ENCODE peak calls at places on chromosome X, in seven cellular contexts. D, A, X, S, V, Q and G are unnamed samples.

GRCh38 chrX:104166735-104167436 is 633 bp downstream of the FAM199X start:
- DNase-seq in X (no peak), Q (no peak), S (no peak), V (peak; percentile 7), A (no peak), D (no peak), G (no peak)

GRCh38 chrX:32191316-32191715 is 1020.0 kb downstream of the DMD start:
- DNase-seq in X (no peak), D (no peak), Q (no peak), S (no peak), V (no peak), A (no peak), G (no peak)

GRCh38 chrX:71128915-71129765 is 10.7 kb downstream of the MED12 start:
- DNase-seq in X (peak; percentile 61), Q (peak; percentile 60), A (peak; percentile 78), V (peak; percentile 68), D (peak; percentile 62), S (peak; percentile 83), G (peak; percentile 71)

GRCh38 chrX:25020391-25021131 is 4.8 kb upstream of the ARX start:
- DNase-seq in Q (no peak), D (no peak), X (no peak), A (peak; percentile 42), S (no peak), V (no peak), G (peak; percentile 83)

GRCh38 chrX:2572740-2573139 is 72.0 kb upstream of the DHRSX start:
- DNase-seq in D (no peak), S (no peak), X (no peak), A (no peak), Q (no peak), V (no peak), G (no peak)

GRCh38 chrX:39845289-39845688 is 252.5 kb downstream of the BCOR start:
- DNase-seq in X (no peak), A (peak; percentile 68), D (no peak), Q (no peak), S (no peak), V (no peak), G (no peak)

GRCh38 chrX:103864886-103865534 is 33.0 kb upstream of the RAB9B start:
- DNase-seq in V (no peak), D (no peak), A (no peak), Q (no peak), S (no peak), X (no peak), G (no peak)

GRCh38 chrX:14027511-14028019 is 2.1 kb downstream of the GEMIN8 start:
- DNase-seq in X (no peak), V (no peak), Q (no peak), A (peak; percentile 29), S (no peak), D (no peak), G (no peak)

GRCh38 chrX:154484255-154485149 is 1.9 kb downstream of the UBL4A start:
- DNase-seq in S (no peak), D (no peak), V (no peak), A (peak; percentile 37), X (no peak), Q (no peak), G (no peak)

GRCh38 chrX:19852014-19853005 is 35.1 kb downstream of the SH3KBP1 start:
- DNase-seq in A (peak; percentile 16), S (no peak), X (peak; percentile 55), Q (no peak), D (no peak), V (no peak), G (no peak)

GRCh38 chrX:153499258-153499657 is 4.5 kb downstream of the BGN start:
- DNase-seq in S (no peak), V (no peak), D (no peak), X (no peak), Q (no peak), A (no peak), G (no peak)

GRCh38 chrX:41922694-41923171 is 621 bp downstream of the CASK start:
- DNase-seq in V (no peak), Q (peak; percentile 47), A (peak; percentile 1), D (no peak), X (peak; percentile 28), S (no peak), G (no peak)

GRCh38 chrX:41921492-41922124 is 1.7 kb downstream of the CASK start:
- DNase-seq in D (no peak), X (no peak), S (no peak), Q (no peak), V (peak; percentile 4), A (peak; percentile 52), G (no peak)

GRCh38 chrX:41923925-41924693 is 755 bp upstream of the CASK start:
- DNase-seq in S (peak; percentile 49), X (peak; percentile 30), V (peak; percentile 4), D (no peak), Q (peak; percentile 32), A (peak; percentile 3), G (no peak)

GRCh38 chrX:41922125-41922521 is 1.2 kb downstream of the CASK start:
- DNase-seq in A (peak; percentile 4), D (no peak), V (peak; percentile 4), S (no peak), X (no peak), Q (no peak), G (no peak)

GRCh38 chrX:41923257-41923924 is at the start of gene CASK:
- DNase-seq in D (peak; percentile 87), Q (peak; percentile 88), X (peak; percentile 94), A (peak; percentile 78), S (peak; percentile 94), V (peak; percentile 84), G (peak; percentile 93)
- TF ChIP-seq POLR2A in D (no peak), Q (peak; percentile 44), X (peak; percentile 76), A (no peak), S (no peak), V (peak; percentile 86), G (no peak)

GRCh38 chrX:74614193-74614909 is at the start of gene RLIM:
- DNase-seq in A (peak; percentile 97), S (peak; percentile 92), D (peak; percentile 91), V (peak; percentile 85), X (peak; percentile 96), Q (peak; percentile 88), G (peak; percentile 94)
- TF ChIP-seq POLR2A in A (peak; percentile 76), S (no peak), D (peak; percentile 63), V (peak; percentile 85), X (peak; percentile 49), Q (peak; percentile 55), G (peak; percentile 87)

GRCh38 chrX:47233333-47234113 is 714 bp downstream of the USP11 start:
- DNase-seq in V (peak; percentile 89), D (peak; percentile 93), S (peak; percentile 93), X (peak; percentile 95), Q (peak; percentile 97), A (peak; percentile 96), G (peak; percentile 95)
- TF ChIP-seq POLR2A in V (peak; percentile 83), D (peak; percentile 19), S (no peak), X (peak; percentile 43), Q (no peak), A (no peak), G (peak; percentile 40)

GRCh38 chrX:68429216-68429615 is 4.1 kb downstream of the OPHN1 start:
- DNase-seq in X (no peak), A (no peak), S (no peak), D (no peak), V (no peak), Q (no peak), G (no peak)

GRCh38 chrX:68431836-68432235 is 1.5 kb downstream of the OPHN1 start:
- DNase-seq in A (no peak), S (no peak), X (no peak), V (no peak), Q (no peak), D (no peak), G (no peak)

GRCh38 chrX:68433981-68434299 is 645 bp upstream of the OPHN1 start:
- DNase-seq in A (no peak), X (no peak), S (no peak), D (no peak), Q (no peak), V (no peak), G (no peak)

GRCh38 chrX:68432648-68433047 is 647 bp downstream of the OPHN1 start:
- DNase-seq in X (no peak), D (no peak), S (no peak), V (no peak), Q (no peak), A (no peak), G (no peak)

DNA sequence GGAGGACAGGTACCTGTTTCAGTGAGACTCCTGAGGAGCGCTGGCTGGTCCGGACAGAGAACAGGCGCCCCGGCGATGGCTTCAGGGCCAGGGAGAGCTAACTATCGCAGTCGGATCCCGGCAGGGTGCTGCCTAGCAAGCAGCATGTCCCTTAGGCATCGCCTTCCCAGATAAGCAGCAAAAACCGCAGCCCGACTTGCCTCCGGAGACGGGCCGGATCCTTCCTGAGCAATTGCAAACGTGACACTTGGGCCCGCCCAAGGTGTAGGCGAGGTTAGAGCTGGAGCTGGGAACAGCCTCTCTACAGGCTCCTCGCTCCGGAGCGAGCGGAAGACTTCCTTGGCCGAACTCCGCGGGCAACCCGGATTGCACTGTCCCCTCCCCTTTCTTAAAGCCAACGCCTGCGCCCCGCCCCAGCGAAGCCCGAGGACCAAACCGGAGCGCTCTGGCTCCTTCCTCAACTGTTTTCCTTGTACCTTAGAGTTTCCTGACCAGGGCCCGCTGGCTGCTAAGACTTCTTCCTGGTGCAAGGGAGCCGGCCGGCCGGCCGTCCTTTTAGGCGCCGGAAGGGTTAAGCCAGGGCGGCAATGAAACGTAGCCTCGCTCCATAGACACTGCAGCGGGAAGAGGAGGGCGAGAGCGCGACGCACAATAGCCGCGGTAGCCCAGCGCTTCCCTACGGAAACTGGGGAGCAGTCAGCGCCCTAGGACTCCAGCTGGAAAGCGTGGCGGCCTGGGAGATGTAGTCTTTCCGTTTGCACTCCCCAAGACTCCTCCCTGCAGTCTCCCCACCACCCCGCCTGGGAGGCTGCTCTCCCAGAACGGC is at the start of gene OPHN1:
- DNase-seq in S (peak; percentile 82), D (peak; percentile 68), X (peak; percentile 81), Q (no peak), A (no peak), V (peak; percentile 59), G (peak; percentile 89)
- TF ChIP-seq POLR2A in S (no peak), D (no peak), X (peak; percentile 36), Q (no peak), A (no peak), V (peak; percentile 36), G (no peak)